ENCODE peak calls at places on chromosomes 7 and 10, in nine cellular contexts. T is fibroblast of the aortic adventitia, E is suprapubic skin, K is amygdala, F is PC-9, M is aorta, G is substantia nigra, W is smooth muscle cell of the brain vasculature, Z is T-helper 1 cell. I is an unnamed sample.

GRCh38 chr7:37062460-37062859 is 338.2 kb upstream of the AOAH start:
- DNase-seq in E (no peak), G (no peak), K (no peak), T (no peak), F (no peak), Z (no peak), W (no peak), M (no peak), I (no peak)

GRCh38 chr7:104299777-104300176 is 28.6 kb upstream of the LHFPL3 start:
- DNase-seq in F (no peak), E (no peak), T (no peak), G (no peak), K (no peak), Z (no peak), M (no peak), W (no peak), I (no peak)

GRCh38 chr10:68095176-68095575 is 14.1 kb upstream of the MYPN start:
- DNase-seq in E (no peak), T (peak), M (no peak), Z (no peak), F (peak), G (no peak), K (no peak), W (no peak), I (no peak)

GRCh38 chr10:96910488-96911395 is 78.6 kb downstream of the LCOR start:
- DNase-seq in Z (no peak), K (no peak), M (no peak), F (no peak), T (peak), G (no peak), E (no peak), W (peak), I (no peak)

GRCh38 chr10:818526-819220 is 112.8 kb downstream of the LARP4B start:
- DNase-seq in W (no peak), K (no peak), T (no peak), Z (no peak), F (no peak), G (no peak), M (no peak), E (no peak), I (no peak)

GRCh38 chr10:102645388-102645740 is 1.1 kb downstream of the TRIM8 start:
- DNase-seq in M (peak), T (no peak), F (peak), W (no peak), E (peak), G (peak), K (peak), Z (no peak), I (no peak)

GRCh38 chr7:99768471-99768870 is 15.5 kb downstream of the CYP3A4 start:
- DNase-seq in E (no peak), W (no peak), K (no peak), G (no peak), M (no peak), T (no peak), Z (no peak), F (no peak), I (no peak)

GRCh38 chr7:121558288-121558687 is 162.2 kb upstream of the FAM3C start:
- DNase-seq in G (no peak), F (no peak), W (no peak), E (no peak), K (no peak), M (no peak), Z (no peak), T (no peak), I (no peak)

GRCh38 chr10:121392657-121393056 is 205.6 kb downstream of the FGFR2 start:
- DNase-seq in M (no peak), T (no peak), Z (no peak), G (no peak), W (no peak), F (no peak), E (no peak), K (no peak), I (no peak)

GRCh38 chr7:1458676-1459511 is at the start of gene MICALL2:
- DNase-seq in E (no peak), G (peak), F (peak), K (peak), T (peak), Z (no peak), W (peak), M (peak), I (peak)

GRCh38 chr7:101021703-101022102 is 1.8 kb downstream of the MUC17 start:
- DNase-seq in F (no peak), G (no peak), E (no peak), Z (no peak), K (no peak), T (no peak), M (no peak), W (no peak), I (no peak)

GRCh38 chr7:74038194-74038961 is 10.4 kb downstream of the ELN start:
- DNase-seq in E (no peak), K (no peak), Z (no peak), M (peak), G (no peak), F (no peak), T (peak), W (no peak), I (no peak)

GRCh38 chr7:146115665-146116451 is 743 bp upstream of the CNTNAP2 start:
- DNase-seq in M (no peak), F (no peak), T (peak), W (peak), G (peak), E (no peak), Z (no peak), K (peak), I (peak)

GRCh38 chr10:124522903-124523260 is 61.3 kb downstream of the LHPP start:
- DNase-seq in Z (no peak), M (no peak), F (no peak), K (no peak), T (no peak), W (no peak), E (no peak), G (no peak), I (no peak)

GRCh38 chr10:133455611-133456031 is 1.9 kb downstream of the SCART1 start:
- DNase-seq in W (no peak), G (no peak), E (peak), M (no peak), F (no peak), K (no peak), Z (no peak), T (no peak), I (no peak)

GRCh38 chr7:159084069-159084801 is 60.4 kb downstream of the VIPR2 start:
- DNase-seq in F (no peak), E (peak), K (no peak), Z (no peak), W (no peak), G (no peak), M (no peak), T (no peak), I (peak)

GRCh38 chr10:119726291-119727261 is 726 bp downstream of the INPP5F start:
- DNase-seq in G (no peak), K (peak), Z (no peak), W (no peak), M (no peak), E (no peak), T (no peak), F (no peak), I (peak)

GRCh38 chr10:1047937-1048336 is 982 bp downstream of the IDI1 start:
- DNase-seq in G (no peak), E (no peak), K (no peak), Z (no peak), T (no peak), W (no peak), M (no peak), F (no peak), I (no peak)

GRCh38 chr7:20958474-20958873 is 171.8 kb upstream of the SP8 start:
- DNase-seq in Z (no peak), T (no peak), G (no peak), M (no peak), W (no peak), K (no peak), F (no peak), E (no peak), I (no peak)

GRCh38 chr10:108327706-108328105 is 1163.2 kb upstream of the SORCS1 start:
- DNase-seq in M (no peak), K (no peak), G (no peak), W (no peak), F (no peak), T (no peak), E (no peak), Z (no peak), I (no peak)

GRCh38 chr7:29588900-29589696 is 25.5 kb downstream of the PRR15 start:
- DNase-seq in F (no peak), E (no peak), G (no peak), K (peak), Z (no peak), T (peak), W (no peak), M (no peak), I (no peak)

GRCh38 chr10:99983280-99983988 is 26.3 kb downstream of the DNMBP start:
- DNase-seq in M (no peak), T (peak), G (no peak), K (no peak), Z (no peak), W (no peak), F (no peak), E (no peak), I (no peak)

GRCh38 chr7:14786314-14786895 is 116.1 kb downstream of the DGKB start:
- DNase-seq in Z (no peak), K (no peak), E (no peak), M (no peak), W (no peak), F (no peak), T (no peak), G (no peak), I (no peak)

GRCh38 chr10:22607261-22607660 is 107.1 kb downstream of the PIP4K2A start:
- DNase-seq in F (no peak), M (no peak), Z (no peak), W (no peak), T (no peak), E (no peak), K (no peak), G (no peak), I (no peak)

GRCh38 chr7:46108272-46108671 is 187.2 kb upstream of the IGFBP3 start:
- DNase-seq in G (no peak), E (peak), M (no peak), K (no peak), W (no peak), Z (no peak), F (no peak), T (no peak), I (no peak)

GRCh38 chr7:54390565-54390964 is 151.6 kb upstream of the VSTM2A start:
- DNase-seq in W (no peak), F (no peak), G (no peak), Z (no peak), M (no peak), K (no peak), T (no peak), E (no peak), I (no peak)

GRCh38 chr7:94295805-94296204 is 98.9 kb upstream of the COL1A2 start:
- DNase-seq in E (no peak), Z (no peak), W (no peak), M (no peak), G (no peak), T (peak), F (no peak), K (no peak), I (no peak)

GRCh38 chr10:129375912-129376311 is 91.1 kb upstream of the MGMT start:
- DNase-seq in T (no peak), F (no peak), E (no peak), K (no peak), M (no peak), W (no peak), Z (no peak), G (no peak), I (no peak)

GRCh38 chr7:2522780-2523433 is 3.3 kb downstream of the LFNG start:
- DNase-seq in W (no peak), F (peak), E (no peak), M (no peak), G (no peak), K (no peak), T (no peak), Z (no peak), I (peak)

GRCh38 chr7:27551803-27552202 is 110.9 kb downstream of the HIBADH start:
- DNase-seq in K (no peak), W (no peak), M (no peak), T (no peak), G (no peak), F (no peak), E (no peak), Z (no peak), I (no peak)

GRCh38 chr10:114312585-114312984 is 73.5 kb downstream of the VWA2 start:
- DNase-seq in E (no peak), W (no peak), G (no peak), F (no peak), M (no peak), K (no peak), Z (no peak), T (no peak), I (no peak)

I was measured in mesothelial cell of epicardium.